ENCODE peak calls at places on chromosomes 1 and 21, in nine cellular contexts. One of them, this sample, is unnamed. For H3K4me1, the result is how much of the 10 kb centered on the place peaks cover.

GRCh38 chr1:177307771-177308170 is 137.0 kb downstream of the BRINP2 start:
- DNase-seq in prostate gland: no peak
- DNase-seq in neural progenitor cell: no peak
- DNase-seq in thoracic aorta: no peak
- DNase-seq in transverse colon: no peak
- DNase-seq in right cardiac atrium: no peak
- DNase-seq in mucosa of descending colon: no peak
- DNase-seq in fibroblast of lung: peak
- DNase-seq in tibial nerve: no peak
- DNase-seq in this sample: no peak

GRCh38 chr1:3471356-3472087 is 17.1 kb downstream of the ARHGEF16 start:
- DNase-seq in thoracic aorta: no peak
- DNase-seq in prostate gland: no peak
- DNase-seq in tibial nerve: no peak
- DNase-seq in right cardiac atrium: peak
- DNase-seq in fibroblast of lung: peak
- DNase-seq in transverse colon: no peak
- DNase-seq in neural progenitor cell: peak
- DNase-seq in mucosa of descending colon: peak
- DNase-seq in this sample: no peak

GRCh38 chr21:22319435-22319834 is 1321.2 kb downstream of the NCAM2 start:
- DNase-seq in thoracic aorta: no peak
- DNase-seq in mucosa of descending colon: no peak
- DNase-seq in transverse colon: no peak
- DNase-seq in fibroblast of lung: no peak
- DNase-seq in right cardiac atrium: no peak
- DNase-seq in neural progenitor cell: no peak
- DNase-seq in prostate gland: no peak
- DNase-seq in tibial nerve: no peak
- DNase-seq in this sample: no peak

GRCh38 chr1:4586611-4587010 is 67.8 kb upstream of the AJAP1 start:
- DNase-seq in neural progenitor cell: no peak
- DNase-seq in tibial nerve: no peak
- DNase-seq in transverse colon: no peak
- DNase-seq in fibroblast of lung: no peak
- DNase-seq in right cardiac atrium: no peak
- DNase-seq in mucosa of descending colon: no peak
- DNase-seq in thoracic aorta: no peak
- DNase-seq in prostate gland: no peak
- DNase-seq in this sample: no peak

GRCh38 chr1:216600730-216601426 is 122.4 kb downstream of the ESRRG start:
- DNase-seq in transverse colon: peak
- DNase-seq in prostate gland: peak
- DNase-seq in thoracic aorta: peak
- DNase-seq in right cardiac atrium: peak
- DNase-seq in mucosa of descending colon: peak
- DNase-seq in tibial nerve: peak
- DNase-seq in fibroblast of lung: peak
- DNase-seq in neural progenitor cell: peak
- DNase-seq in this sample: no peak

GRCh38 chr21:37145635-37146111 is 72.6 kb downstream of the TTC3 start:
- DNase-seq in fibroblast of lung: peak
- DNase-seq in thoracic aorta: no peak
- DNase-seq in right cardiac atrium: no peak
- DNase-seq in neural progenitor cell: peak
- DNase-seq in mucosa of descending colon: no peak
- DNase-seq in transverse colon: no peak
- DNase-seq in tibial nerve: no peak
- DNase-seq in prostate gland: no peak
- DNase-seq in this sample: peak

GRCh38 chr1:238135708-238136107 is 245.0 kb upstream of the ZP4 start:
- DNase-seq in fibroblast of lung: no peak
- DNase-seq in mucosa of descending colon: no peak
- DNase-seq in right cardiac atrium: no peak
- DNase-seq in neural progenitor cell: no peak
- DNase-seq in tibial nerve: no peak
- DNase-seq in thoracic aorta: no peak
- DNase-seq in transverse colon: no peak
- DNase-seq in prostate gland: no peak
- DNase-seq in this sample: no peak

GRCh38 chr21:34745557-34746255 is 76.9 kb downstream of the CLIC6 start:
- DNase-seq in fibroblast of lung: peak
- DNase-seq in transverse colon: peak
- DNase-seq in prostate gland: peak
- DNase-seq in mucosa of descending colon: peak
- DNase-seq in thoracic aorta: peak
- DNase-seq in right cardiac atrium: peak
- DNase-seq in neural progenitor cell: peak
- DNase-seq in tibial nerve: peak
- DNase-seq in this sample: peak

GRCh38 chr1:20107767-20108166 is 11.6 kb downstream of the PLA2G2D start:
- DNase-seq in prostate gland: no peak
- DNase-seq in tibial nerve: no peak
- DNase-seq in mucosa of descending colon: no peak
- DNase-seq in thoracic aorta: no peak
- DNase-seq in transverse colon: no peak
- DNase-seq in right cardiac atrium: no peak
- DNase-seq in fibroblast of lung: peak
- DNase-seq in neural progenitor cell: no peak
- DNase-seq in this sample: no peak

GRCh38 chr1:228210076-228210651 is 2.3 kb downstream of the OBSCN start:
- DNase-seq in prostate gland: no peak
- DNase-seq in mucosa of descending colon: no peak
- DNase-seq in neural progenitor cell: peak
- DNase-seq in fibroblast of lung: no peak
- DNase-seq in transverse colon: no peak
- DNase-seq in thoracic aorta: no peak
- DNase-seq in right cardiac atrium: peak
- DNase-seq in tibial nerve: no peak
- DNase-seq in this sample: no peak

GRCh38 chr21:31795992-31796391 is 64.1 kb upstream of the SCAF4 start:
- DNase-seq in tibial nerve: no peak
- DNase-seq in mucosa of descending colon: no peak
- DNase-seq in transverse colon: no peak
- DNase-seq in right cardiac atrium: no peak
- DNase-seq in fibroblast of lung: no peak
- DNase-seq in thoracic aorta: no peak
- DNase-seq in prostate gland: no peak
- DNase-seq in neural progenitor cell: no peak
- DNase-seq in this sample: no peak

GRCh38 chr1:68485431-68486022 is 11.4 kb downstream of the DEPDC1 start:
- DNase-seq in tibial nerve: no peak
- DNase-seq in transverse colon: no peak
- DNase-seq in neural progenitor cell: no peak
- DNase-seq in mucosa of descending colon: no peak
- DNase-seq in right cardiac atrium: no peak
- DNase-seq in fibroblast of lung: no peak
- DNase-seq in thoracic aorta: no peak
- DNase-seq in prostate gland: no peak
- DNase-seq in this sample: no peak

GRCh38 chr1:226498690-226499008 is 49.9 kb upstream of the STUM start:
- DNase-seq in thoracic aorta: no peak
- DNase-seq in fibroblast of lung: no peak
- DNase-seq in prostate gland: no peak
- DNase-seq in neural progenitor cell: no peak
- DNase-seq in transverse colon: no peak
- DNase-seq in right cardiac atrium: no peak
- DNase-seq in mucosa of descending colon: no peak
- DNase-seq in tibial nerve: no peak
- DNase-seq in this sample: no peak

GRCh38 chr1:66539491-66539890 is 5.5 kb downstream of the SGIP1 start:
- DNase-seq in transverse colon: no peak
- DNase-seq in fibroblast of lung: no peak
- DNase-seq in prostate gland: no peak
- DNase-seq in mucosa of descending colon: no peak
- DNase-seq in thoracic aorta: no peak
- DNase-seq in right cardiac atrium: no peak
- DNase-seq in tibial nerve: no peak
- DNase-seq in neural progenitor cell: no peak
- DNase-seq in this sample: peak

GRCh38 chr1:27297903-27298302 is 24.1 kb upstream of the TMEM222 start:
- DNase-seq in fibroblast of lung: no peak
- DNase-seq in prostate gland: no peak
- DNase-seq in neural progenitor cell: no peak
- DNase-seq in transverse colon: no peak
- DNase-seq in right cardiac atrium: peak
- DNase-seq in thoracic aorta: no peak
- DNase-seq in mucosa of descending colon: no peak
- DNase-seq in tibial nerve: no peak
- DNase-seq in this sample: no peak

GRCh38 chr1:1921459-1921862 is 2.4 kb upstream of the TMEM52 start:
- DNase-seq in neural progenitor cell: no peak
- DNase-seq in right cardiac atrium: peak
- DNase-seq in prostate gland: no peak
- DNase-seq in tibial nerve: no peak
- DNase-seq in thoracic aorta: no peak
- DNase-seq in transverse colon: peak
- DNase-seq in mucosa of descending colon: no peak
- DNase-seq in fibroblast of lung: no peak
- DNase-seq in this sample: no peak

GRCh38 chr1:71521655-71522264 is 440.9 kb upstream of the ZRANB2 start:
- DNase-seq in fibroblast of lung: peak
- DNase-seq in right cardiac atrium: peak
- DNase-seq in tibial nerve: peak
- DNase-seq in mucosa of descending colon: peak
- DNase-seq in transverse colon: peak
- DNase-seq in neural progenitor cell: peak
- DNase-seq in thoracic aorta: no peak
- DNase-seq in prostate gland: peak
- DNase-seq in this sample: no peak

GRCh38 chr1:156845055-156845952 is 13.6 kb downstream of the INSRR start:
- DNase-seq in neural progenitor cell: peak
- DNase-seq in transverse colon: no peak
- DNase-seq in right cardiac atrium: peak
- DNase-seq in mucosa of descending colon: no peak
- DNase-seq in tibial nerve: no peak
- DNase-seq in prostate gland: no peak
- DNase-seq in thoracic aorta: no peak
- DNase-seq in fibroblast of lung: no peak
- DNase-seq in this sample: no peak

GRCh38 chr1:238487931-238488330 is 597.2 kb upstream of the ZP4 start:
- DNase-seq in thoracic aorta: no peak
- DNase-seq in right cardiac atrium: no peak
- DNase-seq in transverse colon: no peak
- DNase-seq in prostate gland: no peak
- DNase-seq in tibial nerve: no peak
- DNase-seq in mucosa of descending colon: no peak
- DNase-seq in fibroblast of lung: peak
- DNase-seq in neural progenitor cell: no peak
- DNase-seq in this sample: no peak

DNA sequence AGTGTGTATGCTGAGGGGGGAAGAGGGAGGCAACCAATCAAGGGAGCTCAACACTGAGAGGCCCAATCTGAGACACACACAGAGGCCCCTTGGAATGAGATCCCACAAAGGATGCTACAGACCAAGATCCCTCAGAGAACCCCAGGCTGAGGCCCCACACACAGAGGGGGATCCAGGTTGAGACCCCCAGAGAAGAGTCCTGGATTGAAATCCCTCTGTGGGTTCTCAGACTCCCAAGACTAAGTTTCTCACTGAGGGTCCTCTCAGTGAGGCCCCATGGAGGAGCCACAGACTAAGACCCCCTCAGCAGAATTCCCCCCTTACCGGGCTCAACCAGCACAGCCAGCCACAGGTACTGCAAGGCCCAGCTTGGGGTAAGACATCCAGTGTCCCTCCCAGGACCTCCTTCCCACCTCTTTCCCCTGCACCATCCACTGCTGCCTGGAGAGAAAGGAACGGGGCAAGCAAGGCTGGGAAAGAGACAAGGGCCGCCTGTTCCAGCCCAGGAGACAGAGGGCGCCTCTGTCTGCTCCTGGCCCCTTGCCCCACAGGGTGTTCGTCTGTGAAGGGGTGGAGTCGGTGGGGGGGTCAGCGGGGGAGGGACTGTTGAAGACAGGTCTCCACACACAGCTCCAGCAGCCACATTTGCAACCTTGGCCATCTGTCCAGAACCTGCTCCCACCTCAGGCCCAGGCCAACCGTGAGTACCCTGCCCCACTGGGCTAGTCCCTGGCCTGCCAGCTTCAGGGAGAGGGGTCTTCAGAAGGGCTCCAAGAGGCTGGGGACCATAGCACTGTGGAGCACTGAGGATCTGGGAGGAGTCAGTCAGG is at the start of gene S100A1:
- DNase-seq in thoracic aorta: no peak
- DNase-seq in neural progenitor cell: no peak
- DNase-seq in transverse colon: no peak
- DNase-seq in right cardiac atrium: peak
- DNase-seq in prostate gland: no peak
- DNase-seq in mucosa of descending colon: no peak
- DNase-seq in tibial nerve: no peak
- DNase-seq in fibroblast of lung: no peak
- DNase-seq in this sample: no peak
- H3K4me1 ChIP-seq in thoracic aorta: under half
- H3K4me1 ChIP-seq in neural progenitor cell: under half
- H3K4me1 ChIP-seq in transverse colon: under half
- H3K4me1 ChIP-seq in right cardiac atrium: under half
- H3K4me1 ChIP-seq in prostate gland: under half
- H3K4me1 ChIP-seq in mucosa of descending colon: under half
- H3K4me1 ChIP-seq in tibial nerve: under half
- H3K4me1 ChIP-seq in fibroblast of lung: under half
- H3K4me1 ChIP-seq in this sample: under half

GRCh38 chr1:23453455-23454000 is 29.0 kb upstream of the TCEA3 start:
- DNase-seq in prostate gland: no peak
- DNase-seq in mucosa of descending colon: no peak
- DNase-seq in neural progenitor cell: no peak
- DNase-seq in fibroblast of lung: no peak
- DNase-seq in thoracic aorta: no peak
- DNase-seq in right cardiac atrium: no peak
- DNase-seq in tibial nerve: no peak
- DNase-seq in transverse colon: no peak
- DNase-seq in this sample: no peak
- H3K4me1 ChIP-seq in prostate gland: under half
- H3K4me1 ChIP-seq in mucosa of descending colon: under half
- H3K4me1 ChIP-seq in neural progenitor cell: under half
- H3K4me1 ChIP-seq in fibroblast of lung: under half
- H3K4me1 ChIP-seq in thoracic aorta: under half
- H3K4me1 ChIP-seq in right cardiac atrium: under half
- H3K4me1 ChIP-seq in tibial nerve: under half
- H3K4me1 ChIP-seq in transverse colon: under half
- H3K4me1 ChIP-seq in this sample: half or more

DNA sequence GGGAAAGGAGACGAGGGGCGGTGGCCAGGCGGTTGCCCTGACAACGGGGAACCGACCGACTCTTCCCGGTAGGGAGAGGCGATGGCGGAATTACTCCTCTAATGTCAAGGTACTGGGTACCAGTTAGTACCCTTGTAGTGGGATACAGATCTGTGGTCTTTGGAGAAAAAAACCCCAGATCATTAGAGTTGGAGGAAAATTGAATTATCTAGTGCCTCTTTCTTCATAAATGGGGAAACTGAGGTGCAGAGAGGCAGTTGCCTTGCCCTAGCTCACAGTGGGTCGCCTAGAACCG is 545 bp upstream of the PEF1 start:
- DNase-seq in neural progenitor cell: no peak
- DNase-seq in mucosa of descending colon: no peak
- DNase-seq in thoracic aorta: no peak
- DNase-seq in transverse colon: no peak
- DNase-seq in prostate gland: no peak
- DNase-seq in tibial nerve: no peak
- DNase-seq in right cardiac atrium: no peak
- DNase-seq in fibroblast of lung: no peak
- DNase-seq in this sample: no peak
- H3K4me1 ChIP-seq in neural progenitor cell: under half
- H3K4me1 ChIP-seq in mucosa of descending colon: under half
- H3K4me1 ChIP-seq in thoracic aorta: under half
- H3K4me1 ChIP-seq in transverse colon: under half
- H3K4me1 ChIP-seq in prostate gland: under half
- H3K4me1 ChIP-seq in tibial nerve: under half
- H3K4me1 ChIP-seq in right cardiac atrium: under half
- H3K4me1 ChIP-seq in fibroblast of lung: under half
- H3K4me1 ChIP-seq in this sample: under half

GRCh38 chr1:36062321-36062720 is 21.6 kb upstream of the TEKT2 start:
- DNase-seq in tibial nerve: no peak
- DNase-seq in neural progenitor cell: no peak
- DNase-seq in mucosa of descending colon: no peak
- DNase-seq in right cardiac atrium: no peak
- DNase-seq in thoracic aorta: no peak
- DNase-seq in transverse colon: no peak
- DNase-seq in fibroblast of lung: no peak
- DNase-seq in prostate gland: no peak
- DNase-seq in this sample: no peak
- H3K4me1 ChIP-seq in tibial nerve: under half
- H3K4me1 ChIP-seq in neural progenitor cell: under half
- H3K4me1 ChIP-seq in mucosa of descending colon: under half
- H3K4me1 ChIP-seq in right cardiac atrium: under half
- H3K4me1 ChIP-seq in thoracic aorta: under half
- H3K4me1 ChIP-seq in transverse colon: under half
- H3K4me1 ChIP-seq in fibroblast of lung: under half
- H3K4me1 ChIP-seq in prostate gland: under half
- H3K4me1 ChIP-seq in this sample: under half